ENCODE peak calls at places on chromosomes 11 and 22, in five cellular contexts. S, W, Z, H and Y are unnamed samples.

GRCh38 chr22:32720924-32721323 is 80.6 kb upstream of the TIMP3 start:
- DNase-seq in S (no peak), W (peak), Z (no peak), H (no peak), Y (no peak)

GRCh38 chr11:101128571-101129202 is 926 bp downstream of the PGR start:
- DNase-seq in S (no peak), W (no peak), Z (peak), H (no peak), Y (peak)

GRCh38 chr11:46072172-46072964 is 48.9 kb downstream of the PHF21A start:
- DNase-seq in S (no peak), W (no peak), Z (no peak), H (no peak), Y (no peak)

GRCh38 chr11:1219836-1220810 is 2.7 kb upstream of the MUC5B start:
- DNase-seq in S (no peak), W (no peak), Z (no peak), H (no peak), Y (peak)

GRCh38 chr11:77082838-77083552 is 16.2 kb downstream of the CAPN5 start:
- DNase-seq in S (no peak), W (no peak), Z (peak), H (no peak), Y (peak)

GRCh38 chr11:67545280-67545679 is 22.0 kb upstream of the CABP2 start:
- DNase-seq in S (no peak), W (no peak), Z (no peak), H (no peak), Y (peak)

GRCh38 chr11:17779861-17780594 is 45.4 kb downstream of the KCNC1 start:
- DNase-seq in S (no peak), W (no peak), Z (no peak), H (no peak), Y (no peak)

GRCh38 chr22:42340695-42341383 is 70.4 kb upstream of the TCF20 start:
- DNase-seq in S (no peak), W (no peak), Z (no peak), H (peak), Y (no peak)

GRCh38 chr11:105609341-105609781 is 512 bp upstream of the GRIA4 start:
- DNase-seq in S (no peak), W (peak), Z (no peak), H (peak), Y (no peak)